ENCODE peak calls at places on chromosomes 6 and 20, in ten cellular contexts. C, I, K, G, P, W, X, F, S and D are unnamed samples.

GRCh38 chr20:13028673-13029072 is 19.9 kb downstream of the SPTLC3 start:
- DNase-seq in C (no peak), I (no peak), K (no peak), G (no peak), P (no peak), W (no peak), X (no peak), F (no peak), S (no peak), D (no peak)

GRCh38 chr20:37108676-37109075 is 12.9 kb upstream of the RBL1 start:
- DNase-seq in C (no peak), I (no peak), K (no peak), G (no peak), P (no peak), W (no peak), X (no peak), F (no peak), S (no peak), D (no peak)

GRCh38 chr6:23413327-23414203 is 712.5 kb upstream of the NRSN1 start:
- DNase-seq in C (no peak), I (peak; percentile 25), K (no peak), G (no peak), P (no peak), W (no peak), X (no peak), F (no peak), S (no peak), D (no peak)

GRCh38 chr6:31025595-31025994 is 15.3 kb downstream of the MUC22 start:
- DNase-seq in C (no peak), I (no peak), K (no peak), G (no peak), P (no peak), W (no peak), X (no peak), F (no peak), S (no peak), D (no peak)

GRCh38 chr6:29814379-29815117 is 13.1 kb upstream of the HLA-G start:
- DNase-seq in C (no peak), I (no peak), K (no peak), G (no peak), P (no peak), W (no peak), X (no peak), F (no peak), S (no peak), D (no peak)

GRCh38 chr6:22940571-22941290 is 371.4 kb downstream of the HDGFL1 start:
- DNase-seq in C (no peak), I (peak; percentile 26), K (no peak), G (no peak), P (no peak), W (no peak), X (no peak), F (no peak), S (no peak), D (no peak)

GRCh38 chr6:111423960-111424846 is 58.8 kb downstream of the REV3L start:
- DNase-seq in C (no peak), I (peak; percentile 41), K (no peak), G (no peak), P (no peak), W (no peak), X (peak; percentile 39), F (no peak), S (peak; percentile 33), D (no peak)

GRCh38 chr6:157946865-157947532 is 34.7 kb upstream of the SYNJ2 start:
- DNase-seq in C (no peak), I (peak; percentile 28), K (no peak), G (no peak), P (no peak), W (no peak), X (no peak), F (no peak), S (peak; percentile 41), D (no peak)

GRCh38 chr6:34243901-34244884 is 4.6 kb downstream of the SMIM29 start:
- DNase-seq in C (peak; percentile 74), I (peak; percentile 90), K (peak; percentile 92), G (no peak), P (peak; percentile 64), W (no peak), X (peak; percentile 77), F (peak; percentile 94), S (peak; percentile 81), D (no peak)

GRCh38 chr6:164109770-164110140 is 695.2 kb downstream of the QKI start:
- DNase-seq in C (peak; percentile 75), I (no peak), K (no peak), G (peak; percentile 36), P (no peak), W (no peak), X (no peak), F (no peak), S (peak; percentile 18), D (peak; percentile 33)
- TF ChIP-seq CTCF in C (peak; percentile 85), I (peak; percentile 33), K (peak; percentile 45), G (peak; percentile 25), P (no peak), W (no peak), X (peak; percentile 2), F (peak; percentile 63), S (peak; percentile 78), D (peak; percentile 78)

DNA sequence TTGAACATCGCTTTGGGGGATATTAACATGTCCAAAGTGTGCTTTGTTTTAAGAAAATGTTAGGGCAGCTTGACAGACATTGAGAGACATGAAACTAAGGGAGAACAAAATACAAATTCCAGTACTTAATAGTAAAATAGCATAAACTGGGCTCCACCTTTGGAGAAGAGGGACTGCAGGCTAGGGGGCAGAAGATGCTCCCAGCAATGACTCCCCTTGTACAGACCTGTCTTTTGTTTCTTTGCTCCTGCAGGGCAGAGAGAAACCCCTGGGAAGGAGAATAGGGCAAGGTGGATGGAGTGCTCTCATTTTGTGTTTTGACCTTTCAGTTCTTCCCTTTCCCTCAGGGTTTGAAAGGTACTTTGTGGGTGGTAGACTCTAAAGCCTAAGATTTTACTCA is 115.6 kb upstream of the PLCB4 start:
- DNase-seq in C (no peak), I (no peak), K (no peak), G (no peak), P (no peak), W (no peak), X (no peak), F (no peak), S (no peak), D (no peak)
- TF ChIP-seq CTCF in C (peak; percentile 71), I (peak; percentile 15), K (no peak), G (no peak), P (no peak), W (no peak), X (no peak), F (no peak), S (peak; percentile 16), D (no peak)

DNA sequence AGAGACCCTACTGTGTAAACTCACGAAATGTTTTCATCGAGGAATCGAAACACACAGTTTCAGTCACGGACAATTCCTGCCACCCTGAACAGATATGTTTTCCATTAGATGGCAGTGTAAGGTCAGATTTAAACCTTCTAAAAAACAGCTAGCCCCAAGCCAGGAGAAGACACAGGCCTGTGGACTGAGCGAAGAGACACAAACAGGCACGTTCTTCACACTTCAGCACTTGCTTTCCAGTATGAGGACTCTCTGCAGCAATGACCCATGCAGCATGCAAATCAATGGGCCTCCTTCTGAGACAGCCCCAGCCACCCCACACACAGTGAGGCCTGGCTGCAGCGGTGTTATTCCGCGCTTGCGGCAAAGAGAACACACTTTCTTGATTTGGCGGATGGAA is 31.9 kb downstream of the HUS1B start:
- DNase-seq in C (peak; percentile 58), I (peak; percentile 75), K (peak; percentile 3), G (no peak), P (no peak), W (peak; percentile 23), X (no peak), F (peak; percentile 66), S (peak; percentile 3), D (no peak)
- TF ChIP-seq CTCF in C (peak; percentile 50), I (peak; percentile 42), K (no peak), G (no peak), P (no peak), W (peak; percentile 18), X (peak; percentile 6), F (peak; percentile 71), S (no peak), D (no peak)

GRCh38 chr6:39791311-39791710 is 865 bp upstream of the DAAM2 start:
- DNase-seq in C (peak; percentile 61), I (peak; percentile 35), K (no peak), G (no peak), P (no peak), W (no peak), X (peak; percentile 35), F (no peak), S (peak; percentile 7), D (no peak)
- TF ChIP-seq CTCF in C (peak; percentile 52), I (peak; percentile 38), K (no peak), G (no peak), P (no peak), W (no peak), X (no peak), F (peak; percentile 37), S (no peak), D (no peak)

DNA sequence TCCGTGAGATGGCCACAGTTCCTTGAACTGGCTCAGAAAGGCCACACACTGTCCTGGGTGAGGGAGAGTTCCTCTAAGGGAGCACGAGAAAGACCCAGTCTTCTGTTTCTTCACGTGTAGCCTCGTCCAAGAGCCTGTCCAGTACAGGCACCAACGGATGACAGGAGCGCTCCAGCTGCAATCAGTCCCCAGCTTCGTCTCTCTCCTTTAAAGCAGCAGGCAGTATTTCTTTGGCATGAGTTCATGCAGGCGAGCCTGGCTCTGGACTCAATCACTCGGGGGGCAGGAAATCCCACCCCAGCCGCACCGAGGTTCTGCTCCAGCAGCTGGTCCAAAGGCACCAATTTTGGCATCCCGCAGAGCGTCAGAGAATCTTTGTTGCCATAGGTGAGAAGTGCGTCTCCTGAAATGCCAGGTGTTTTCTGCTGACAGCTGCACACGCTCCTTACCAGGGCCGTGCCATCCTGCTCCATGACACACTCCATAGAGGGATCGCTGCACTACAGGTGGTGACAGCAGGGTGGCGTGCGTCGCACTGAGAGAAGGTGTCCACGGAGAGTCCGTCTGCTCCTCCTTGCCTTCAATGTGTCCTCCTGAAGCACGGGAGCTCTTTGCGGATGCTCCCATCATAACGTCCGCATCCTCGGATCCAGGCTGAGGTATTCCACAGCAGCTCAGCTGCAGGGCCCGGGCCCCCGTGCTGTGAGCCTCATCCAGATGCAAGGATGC is 59.6 kb upstream of the AFDN start:
- DNase-seq in C (no peak), I (no peak), K (no peak), G (no peak), P (no peak), W (no peak), X (no peak), F (no peak), S (no peak), D (no peak)
- TF ChIP-seq CTCF in C (peak; percentile 33), I (no peak), K (no peak), G (no peak), P (no peak), W (peak; percentile 9), X (no peak), F (no peak), S (no peak), D (no peak)

GRCh38 chr6:3309391-3310050 is 50.8 kb downstream of the PSMG4 start:
- DNase-seq in C (peak; percentile 53), I (no peak), K (no peak), G (no peak), P (no peak), W (no peak), X (no peak), F (no peak), S (no peak), D (no peak)
- TF ChIP-seq CTCF in C (no peak), I (no peak), K (no peak), G (no peak), P (no peak), W (no peak), X (no peak), F (no peak), S (no peak), D (no peak)